ENCODE peak calls at places on chromosome 9, in ten cellular contexts. One of them, this sample, is unnamed. For H3K4me1, the result is how much of the 10 kb centered on the place peaks cover.

GRCh38 chr9:86685556-86685955 is 261.8 kb downstream of the GAS1 start:
- DNase-seq in transverse colon: no peak
- DNase-seq in prostate gland: no peak
- DNase-seq in GM23338: no peak
- DNase-seq in stomach: no peak
- DNase-seq in breast epithelium: no peak
- DNase-seq in sigmoid colon: no peak
- DNase-seq in K562: no peak
- DNase-seq in SK-N-SH: no peak
- DNase-seq in endothelial cell of umbilical vein: no peak
- DNase-seq in this sample: no peak

GRCh38 chr9:74630228-74630627 is 133.1 kb downstream of the RORB start:
- DNase-seq in transverse colon: no peak
- DNase-seq in prostate gland: no peak
- DNase-seq in GM23338: peak
- DNase-seq in stomach: no peak
- DNase-seq in breast epithelium: no peak
- DNase-seq in sigmoid colon: no peak
- DNase-seq in K562: no peak
- DNase-seq in SK-N-SH: no peak
- DNase-seq in endothelial cell of umbilical vein: no peak
- DNase-seq in this sample: no peak

GRCh38 chr9:27441741-27442070 is 82.4 kb upstream of the IFNK start:
- DNase-seq in transverse colon: no peak
- DNase-seq in prostate gland: no peak
- DNase-seq in GM23338: no peak
- DNase-seq in stomach: no peak
- DNase-seq in breast epithelium: no peak
- DNase-seq in sigmoid colon: no peak
- DNase-seq in K562: no peak
- DNase-seq in SK-N-SH: no peak
- DNase-seq in endothelial cell of umbilical vein: no peak
- DNase-seq in this sample: no peak

GRCh38 chr9:84862786-84863185 is 193.3 kb downstream of the NTRK2 start:
- DNase-seq in transverse colon: no peak
- DNase-seq in prostate gland: no peak
- DNase-seq in GM23338: peak
- DNase-seq in stomach: no peak
- DNase-seq in breast epithelium: no peak
- DNase-seq in sigmoid colon: no peak
- DNase-seq in K562: no peak
- DNase-seq in SK-N-SH: no peak
- DNase-seq in endothelial cell of umbilical vein: peak
- DNase-seq in this sample: no peak

GRCh38 chr9:98057095-98057799 is 715 bp downstream of the NANS start:
- DNase-seq in transverse colon: no peak
- DNase-seq in prostate gland: no peak
- DNase-seq in GM23338: peak
- DNase-seq in stomach: no peak
- DNase-seq in breast epithelium: no peak
- DNase-seq in sigmoid colon: no peak
- DNase-seq in K562: peak
- DNase-seq in SK-N-SH: no peak
- DNase-seq in endothelial cell of umbilical vein: peak
- DNase-seq in this sample: peak

GRCh38 chr9:19992556-19992955 is 203.7 kb upstream of the SLC24A2 start:
- DNase-seq in transverse colon: no peak
- DNase-seq in prostate gland: no peak
- DNase-seq in GM23338: no peak
- DNase-seq in stomach: no peak
- DNase-seq in breast epithelium: no peak
- DNase-seq in sigmoid colon: no peak
- DNase-seq in K562: no peak
- DNase-seq in SK-N-SH: no peak
- DNase-seq in endothelial cell of umbilical vein: no peak
- DNase-seq in this sample: no peak

GRCh38 chr9:2319421-2319820 is 302.2 kb upstream of the VLDLR start:
- DNase-seq in transverse colon: no peak
- DNase-seq in prostate gland: no peak
- DNase-seq in GM23338: no peak
- DNase-seq in stomach: no peak
- DNase-seq in breast epithelium: no peak
- DNase-seq in sigmoid colon: no peak
- DNase-seq in K562: no peak
- DNase-seq in SK-N-SH: no peak
- DNase-seq in endothelial cell of umbilical vein: no peak
- DNase-seq in this sample: no peak

GRCh38 chr9:79026311-79026710 is 545.5 kb upstream of the TLE4 start:
- DNase-seq in transverse colon: no peak
- DNase-seq in prostate gland: no peak
- DNase-seq in GM23338: no peak
- DNase-seq in stomach: no peak
- DNase-seq in breast epithelium: no peak
- DNase-seq in sigmoid colon: no peak
- DNase-seq in K562: no peak
- DNase-seq in SK-N-SH: no peak
- DNase-seq in endothelial cell of umbilical vein: peak
- DNase-seq in this sample: no peak

GRCh38 chr9:9498147-9498546 is 1114.7 kb downstream of the PTPRD start:
- DNase-seq in transverse colon: no peak
- DNase-seq in prostate gland: no peak
- DNase-seq in GM23338: no peak
- DNase-seq in stomach: no peak
- DNase-seq in breast epithelium: no peak
- DNase-seq in sigmoid colon: no peak
- DNase-seq in K562: no peak
- DNase-seq in SK-N-SH: no peak
- DNase-seq in endothelial cell of umbilical vein: no peak
- DNase-seq in this sample: no peak

GRCh38 chr9:135500071-135500524 is 384 bp upstream of the MRPS2 start:
- DNase-seq in transverse colon: no peak
- DNase-seq in prostate gland: no peak
- DNase-seq in GM23338: no peak
- DNase-seq in stomach: no peak
- DNase-seq in breast epithelium: no peak
- DNase-seq in sigmoid colon: no peak
- DNase-seq in K562: no peak
- DNase-seq in SK-N-SH: no peak
- DNase-seq in endothelial cell of umbilical vein: peak
- DNase-seq in this sample: no peak

GRCh38 chr9:18256574-18256973 is 217.4 kb upstream of the ADAMTSL1 start:
- DNase-seq in transverse colon: no peak
- DNase-seq in prostate gland: no peak
- DNase-seq in GM23338: peak
- DNase-seq in stomach: no peak
- DNase-seq in breast epithelium: no peak
- DNase-seq in sigmoid colon: no peak
- DNase-seq in K562: no peak
- DNase-seq in SK-N-SH: no peak
- DNase-seq in endothelial cell of umbilical vein: peak
- DNase-seq in this sample: no peak

GRCh38 chr9:71521132-71521531 is 247.2 kb downstream of the CEMIP2 start:
- DNase-seq in transverse colon: no peak
- DNase-seq in prostate gland: no peak
- DNase-seq in GM23338: no peak
- DNase-seq in stomach: no peak
- DNase-seq in breast epithelium: no peak
- DNase-seq in sigmoid colon: no peak
- DNase-seq in K562: no peak
- DNase-seq in SK-N-SH: no peak
- DNase-seq in endothelial cell of umbilical vein: no peak
- DNase-seq in this sample: no peak

GRCh38 chr9:84445737-84446136 is 105.2 kb upstream of the SLC28A3 start:
- DNase-seq in transverse colon: no peak
- DNase-seq in prostate gland: no peak
- DNase-seq in GM23338: no peak
- DNase-seq in stomach: no peak
- DNase-seq in breast epithelium: no peak
- DNase-seq in sigmoid colon: no peak
- DNase-seq in K562: no peak
- DNase-seq in SK-N-SH: no peak
- DNase-seq in endothelial cell of umbilical vein: no peak
- DNase-seq in this sample: no peak

GRCh38 chr9:88927510-88927909 is 63.8 kb upstream of the S1PR3 start:
- DNase-seq in transverse colon: no peak
- DNase-seq in prostate gland: no peak
- DNase-seq in GM23338: no peak
- DNase-seq in stomach: no peak
- DNase-seq in breast epithelium: no peak
- DNase-seq in sigmoid colon: no peak
- DNase-seq in K562: no peak
- DNase-seq in SK-N-SH: no peak
- DNase-seq in endothelial cell of umbilical vein: no peak
- DNase-seq in this sample: no peak

GRCh38 chr9:4640027-4640426 is 22.1 kb upstream of the PLPP6 start:
- DNase-seq in transverse colon: peak
- DNase-seq in prostate gland: no peak
- DNase-seq in GM23338: peak
- DNase-seq in stomach: peak
- DNase-seq in breast epithelium: no peak
- DNase-seq in sigmoid colon: no peak
- DNase-seq in K562: peak
- DNase-seq in SK-N-SH: peak
- DNase-seq in endothelial cell of umbilical vein: peak
- DNase-seq in this sample: no peak

GRCh38 chr9:125889524-125890473 is 142.6 kb downstream of the PBX3 start:
- DNase-seq in transverse colon: peak
- DNase-seq in prostate gland: no peak
- DNase-seq in GM23338: peak
- DNase-seq in stomach: peak
- DNase-seq in breast epithelium: no peak
- DNase-seq in sigmoid colon: peak
- DNase-seq in K562: no peak
- DNase-seq in SK-N-SH: peak
- DNase-seq in endothelial cell of umbilical vein: peak
- DNase-seq in this sample: no peak

GRCh38 chr9:109907810-109908458 is 127.9 kb downstream of the PALM2AKAP2 start:
- DNase-seq in transverse colon: no peak
- DNase-seq in prostate gland: no peak
- DNase-seq in GM23338: no peak
- DNase-seq in stomach: no peak
- DNase-seq in breast epithelium: no peak
- DNase-seq in sigmoid colon: no peak
- DNase-seq in K562: no peak
- DNase-seq in SK-N-SH: no peak
- DNase-seq in endothelial cell of umbilical vein: no peak
- DNase-seq in this sample: no peak
- H3K4me1 ChIP-seq in transverse colon: half or more
- H3K4me1 ChIP-seq in prostate gland: under half
- H3K4me1 ChIP-seq in GM23338: under half
- H3K4me1 ChIP-seq in stomach: under half
- H3K4me1 ChIP-seq in breast epithelium: under half
- H3K4me1 ChIP-seq in sigmoid colon: under half
- H3K4me1 ChIP-seq in K562: under half
- H3K4me1 ChIP-seq in SK-N-SH: under half
- H3K4me1 ChIP-seq in endothelial cell of umbilical vein: half or more
- H3K4me1 ChIP-seq in this sample: under half

GRCh38 chr9:81028504-81028903 is 660.8 kb downstream of the TLE1 start:
- DNase-seq in transverse colon: no peak
- DNase-seq in prostate gland: no peak
- DNase-seq in GM23338: no peak
- DNase-seq in stomach: no peak
- DNase-seq in breast epithelium: no peak
- DNase-seq in sigmoid colon: no peak
- DNase-seq in K562: no peak
- DNase-seq in SK-N-SH: no peak
- DNase-seq in endothelial cell of umbilical vein: peak
- DNase-seq in this sample: no peak
- TF ChIP-seq POLR2AphosphoS5 in transverse colon: no peak
- TF ChIP-seq POLR2AphosphoS5 in prostate gland: no peak
- TF ChIP-seq POLR2AphosphoS5 in GM23338: no peak
- TF ChIP-seq POLR2AphosphoS5 in stomach: no peak
- TF ChIP-seq POLR2AphosphoS5 in breast epithelium: no peak
- TF ChIP-seq POLR2AphosphoS5 in sigmoid colon: no peak
- TF ChIP-seq POLR2AphosphoS5 in K562: no peak
- TF ChIP-seq POLR2AphosphoS5 in SK-N-SH: peak
- TF ChIP-seq POLR2AphosphoS5 in endothelial cell of umbilical vein: peak
- TF ChIP-seq POLR2AphosphoS5 in this sample: no peak

DNA sequence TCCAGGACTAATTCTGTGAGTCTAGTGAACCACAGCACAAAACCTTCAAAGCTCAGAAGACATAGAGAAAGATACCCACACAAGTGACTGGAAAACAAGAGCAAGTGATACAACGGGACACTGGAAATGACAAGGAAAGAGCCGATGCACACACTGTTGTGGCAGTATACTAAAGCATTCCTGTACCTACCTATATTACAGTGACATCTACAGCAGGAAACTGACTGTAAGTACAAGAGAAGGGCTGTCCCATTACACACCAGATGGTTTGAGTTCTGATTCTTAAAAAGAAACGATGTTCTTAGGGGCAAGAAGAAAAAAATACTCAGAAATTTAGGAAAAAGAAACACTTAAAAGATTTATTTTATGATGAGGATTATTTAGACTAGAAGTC is 18.5 kb downstream of the TMEM245 start:
- DNase-seq in transverse colon: no peak
- DNase-seq in prostate gland: no peak
- DNase-seq in GM23338: no peak
- DNase-seq in stomach: no peak
- DNase-seq in breast epithelium: no peak
- DNase-seq in sigmoid colon: no peak
- DNase-seq in K562: no peak
- DNase-seq in SK-N-SH: no peak
- DNase-seq in endothelial cell of umbilical vein: no peak
- DNase-seq in this sample: no peak
- H3K4me1 ChIP-seq in transverse colon: half or more
- H3K4me1 ChIP-seq in prostate gland: under half
- H3K4me1 ChIP-seq in GM23338: under half
- H3K4me1 ChIP-seq in stomach: half or more
- H3K4me1 ChIP-seq in breast epithelium: under half
- H3K4me1 ChIP-seq in sigmoid colon: half or more
- H3K4me1 ChIP-seq in K562: under half
- H3K4me1 ChIP-seq in SK-N-SH: under half
- H3K4me1 ChIP-seq in endothelial cell of umbilical vein: half or more
- H3K4me1 ChIP-seq in this sample: half or more

DNA sequence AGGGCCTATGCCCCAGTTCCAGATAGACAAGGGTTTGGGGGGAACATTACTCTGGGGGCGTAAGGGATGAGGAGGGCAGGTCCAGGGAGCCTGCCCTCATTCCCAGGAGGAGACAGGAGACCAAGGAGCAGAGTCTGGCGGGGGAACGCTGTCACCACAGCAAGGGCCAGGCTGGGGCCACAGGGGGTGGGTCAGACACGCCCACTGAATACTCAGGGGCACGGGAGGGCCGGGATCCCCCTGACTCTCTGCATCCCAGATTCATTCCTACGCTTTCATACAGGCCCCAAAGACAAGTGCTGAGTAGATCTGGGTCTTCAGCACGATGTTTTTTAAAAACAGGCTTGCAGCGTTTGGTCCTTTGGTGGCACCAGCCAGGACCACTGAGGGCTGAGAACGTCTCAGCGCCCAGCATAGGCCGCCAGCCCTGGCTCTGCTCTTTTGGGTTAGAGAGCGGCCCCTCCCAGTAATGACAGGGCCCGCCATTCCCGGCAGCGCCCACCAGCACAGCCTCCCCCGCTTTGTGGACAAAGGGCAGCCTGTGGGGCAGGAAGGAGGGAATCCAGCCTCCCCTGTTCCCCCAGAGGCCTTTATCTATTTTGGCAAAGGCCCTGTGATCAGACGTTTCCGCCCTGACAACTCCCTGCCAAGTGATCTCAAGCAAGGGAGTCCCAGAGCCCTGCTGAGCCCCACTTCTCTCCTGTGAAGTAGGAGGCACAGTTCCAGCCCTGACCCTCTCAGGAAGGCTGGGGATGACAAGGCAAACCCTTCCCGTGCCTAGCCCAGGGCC is 24.9 kb downstream of the NEK6 start:
- DNase-seq in transverse colon: peak
- DNase-seq in prostate gland: no peak
- DNase-seq in GM23338: no peak
- DNase-seq in stomach: peak
- DNase-seq in breast epithelium: no peak
- DNase-seq in sigmoid colon: peak
- DNase-seq in K562: peak
- DNase-seq in SK-N-SH: no peak
- DNase-seq in endothelial cell of umbilical vein: no peak
- DNase-seq in this sample: peak
- TF ChIP-seq POLR2AphosphoS5 in transverse colon: no peak
- TF ChIP-seq POLR2AphosphoS5 in prostate gland: peak
- TF ChIP-seq POLR2AphosphoS5 in GM23338: no peak
- TF ChIP-seq POLR2AphosphoS5 in stomach: peak
- TF ChIP-seq POLR2AphosphoS5 in breast epithelium: no peak
- TF ChIP-seq POLR2AphosphoS5 in sigmoid colon: peak
- TF ChIP-seq POLR2AphosphoS5 in K562: no peak
- TF ChIP-seq POLR2AphosphoS5 in SK-N-SH: no peak
- TF ChIP-seq POLR2AphosphoS5 in endothelial cell of umbilical vein: peak
- TF ChIP-seq POLR2AphosphoS5 in this sample: peak